ENCODE peak calls at places on chromosomes 12 and 14, in eight cellular contexts. One of them, this sample, is unnamed.

GRCh38 chr12:13000616-13000934 is 510 bp upstream of the HEBP1 start:
- DNase-seq in astrocyte of the spinal cord: no peak
- DNase-seq in A673: no peak
- DNase-seq in AG09319: no peak
- DNase-seq in nephron progenitor cell: no peak
- DNase-seq in cardiac muscle cell: no peak
- DNase-seq in mucosa of descending colon: no peak
- DNase-seq in hepatocyte: no peak
- DNase-seq in this sample: no peak

GRCh38 chr14:37623552-37623951 is 28.1 kb downstream of the TTC6 start:
- DNase-seq in AG09319: peak
- DNase-seq in nephron progenitor cell: no peak
- DNase-seq in astrocyte of the spinal cord: peak
- DNase-seq in cardiac muscle cell: peak
- DNase-seq in hepatocyte: peak
- DNase-seq in mucosa of descending colon: no peak
- DNase-seq in A673: peak
- DNase-seq in this sample: no peak

GRCh38 chr14:20434701-20435453 is 1.1 kb downstream of the KLHL33 start:
- DNase-seq in hepatocyte: no peak
- DNase-seq in nephron progenitor cell: no peak
- DNase-seq in mucosa of descending colon: no peak
- DNase-seq in cardiac muscle cell: peak
- DNase-seq in astrocyte of the spinal cord: peak
- DNase-seq in A673: no peak
- DNase-seq in AG09319: no peak
- DNase-seq in this sample: peak

GRCh38 chr12:48601013-48601756 is 31.3 kb upstream of the LALBA start:
- DNase-seq in cardiac muscle cell: peak
- DNase-seq in nephron progenitor cell: no peak
- DNase-seq in A673: peak
- DNase-seq in hepatocyte: peak
- DNase-seq in astrocyte of the spinal cord: no peak
- DNase-seq in mucosa of descending colon: no peak
- DNase-seq in AG09319: no peak
- DNase-seq in this sample: no peak

GRCh38 chr12:13864081-13864673 is 117.2 kb downstream of the GRIN2B start:
- DNase-seq in nephron progenitor cell: peak
- DNase-seq in A673: peak
- DNase-seq in astrocyte of the spinal cord: peak
- DNase-seq in AG09319: peak
- DNase-seq in mucosa of descending colon: peak
- DNase-seq in cardiac muscle cell: peak
- DNase-seq in hepatocyte: peak
- DNase-seq in this sample: peak

GRCh38 chr12:43336962-43337555 is 214.9 kb downstream of the ADAMTS20 start:
- DNase-seq in nephron progenitor cell: no peak
- DNase-seq in cardiac muscle cell: peak
- DNase-seq in hepatocyte: peak
- DNase-seq in mucosa of descending colon: no peak
- DNase-seq in A673: peak
- DNase-seq in AG09319: no peak
- DNase-seq in astrocyte of the spinal cord: peak
- DNase-seq in this sample: no peak

GRCh38 chr14:88503754-88504406 is 50.9 kb downstream of the PTPN21 start:
- DNase-seq in cardiac muscle cell: no peak
- DNase-seq in nephron progenitor cell: no peak
- DNase-seq in AG09319: no peak
- DNase-seq in hepatocyte: no peak
- DNase-seq in A673: no peak
- DNase-seq in astrocyte of the spinal cord: no peak
- DNase-seq in mucosa of descending colon: no peak
- DNase-seq in this sample: no peak

GRCh38 chr12:53591301-53592206 is 34.6 kb downstream of the ATF7 start:
- DNase-seq in AG09319: no peak
- DNase-seq in cardiac muscle cell: no peak
- DNase-seq in hepatocyte: no peak
- DNase-seq in mucosa of descending colon: no peak
- DNase-seq in astrocyte of the spinal cord: peak
- DNase-seq in nephron progenitor cell: no peak
- DNase-seq in A673: no peak
- DNase-seq in this sample: no peak

GRCh38 chr14:46472261-46472660 is 179.3 kb downstream of the RPL10L start:
- DNase-seq in hepatocyte: no peak
- DNase-seq in nephron progenitor cell: no peak
- DNase-seq in A673: no peak
- DNase-seq in mucosa of descending colon: no peak
- DNase-seq in astrocyte of the spinal cord: no peak
- DNase-seq in cardiac muscle cell: no peak
- DNase-seq in AG09319: no peak
- DNase-seq in this sample: no peak

GRCh38 chr14:61466249-61466904 is 145.0 kb downstream of the PRKCH start:
- DNase-seq in cardiac muscle cell: peak
- DNase-seq in AG09319: no peak
- DNase-seq in A673: no peak
- DNase-seq in hepatocyte: peak
- DNase-seq in nephron progenitor cell: peak
- DNase-seq in mucosa of descending colon: no peak
- DNase-seq in astrocyte of the spinal cord: peak
- DNase-seq in this sample: no peak

GRCh38 chr12:20248646-20249045 is 119.7 kb upstream of the PDE3A start:
- DNase-seq in nephron progenitor cell: no peak
- DNase-seq in astrocyte of the spinal cord: no peak
- DNase-seq in cardiac muscle cell: no peak
- DNase-seq in AG09319: no peak
- DNase-seq in mucosa of descending colon: no peak
- DNase-seq in hepatocyte: no peak
- DNase-seq in A673: no peak
- DNase-seq in this sample: no peak

GRCh38 chr12:63905523-63905922 is 61.0 kb downstream of the SRGAP1 start:
- DNase-seq in nephron progenitor cell: no peak
- DNase-seq in A673: peak
- DNase-seq in AG09319: no peak
- DNase-seq in hepatocyte: no peak
- DNase-seq in astrocyte of the spinal cord: no peak
- DNase-seq in cardiac muscle cell: no peak
- DNase-seq in mucosa of descending colon: no peak
- DNase-seq in this sample: no peak

GRCh38 chr14:63011609-63012008 is 33.6 kb downstream of the KCNH5 start:
- DNase-seq in astrocyte of the spinal cord: no peak
- DNase-seq in AG09319: no peak
- DNase-seq in cardiac muscle cell: no peak
- DNase-seq in mucosa of descending colon: no peak
- DNase-seq in nephron progenitor cell: no peak
- DNase-seq in A673: peak
- DNase-seq in hepatocyte: peak
- DNase-seq in this sample: no peak

GRCh38 chr12:14167005-14167628 is 185.7 kb upstream of the GRIN2B start:
- DNase-seq in nephron progenitor cell: peak
- DNase-seq in cardiac muscle cell: peak
- DNase-seq in AG09319: no peak
- DNase-seq in mucosa of descending colon: no peak
- DNase-seq in astrocyte of the spinal cord: peak
- DNase-seq in hepatocyte: peak
- DNase-seq in A673: peak
- DNase-seq in this sample: peak

GRCh38 chr12:93571854-93572711 is at the start of gene SOCS2:
- DNase-seq in mucosa of descending colon: peak
- DNase-seq in cardiac muscle cell: peak
- DNase-seq in astrocyte of the spinal cord: no peak
- DNase-seq in hepatocyte: peak
- DNase-seq in AG09319: no peak
- DNase-seq in A673: no peak
- DNase-seq in nephron progenitor cell: peak
- DNase-seq in this sample: peak

GRCh38 chr12:67925077-67925476 is 64.2 kb upstream of the IFNG-AS1 start:
- DNase-seq in nephron progenitor cell: no peak
- DNase-seq in cardiac muscle cell: no peak
- DNase-seq in AG09319: no peak
- DNase-seq in mucosa of descending colon: no peak
- DNase-seq in astrocyte of the spinal cord: no peak
- DNase-seq in A673: no peak
- DNase-seq in hepatocyte: no peak
- DNase-seq in this sample: no peak

DNA sequence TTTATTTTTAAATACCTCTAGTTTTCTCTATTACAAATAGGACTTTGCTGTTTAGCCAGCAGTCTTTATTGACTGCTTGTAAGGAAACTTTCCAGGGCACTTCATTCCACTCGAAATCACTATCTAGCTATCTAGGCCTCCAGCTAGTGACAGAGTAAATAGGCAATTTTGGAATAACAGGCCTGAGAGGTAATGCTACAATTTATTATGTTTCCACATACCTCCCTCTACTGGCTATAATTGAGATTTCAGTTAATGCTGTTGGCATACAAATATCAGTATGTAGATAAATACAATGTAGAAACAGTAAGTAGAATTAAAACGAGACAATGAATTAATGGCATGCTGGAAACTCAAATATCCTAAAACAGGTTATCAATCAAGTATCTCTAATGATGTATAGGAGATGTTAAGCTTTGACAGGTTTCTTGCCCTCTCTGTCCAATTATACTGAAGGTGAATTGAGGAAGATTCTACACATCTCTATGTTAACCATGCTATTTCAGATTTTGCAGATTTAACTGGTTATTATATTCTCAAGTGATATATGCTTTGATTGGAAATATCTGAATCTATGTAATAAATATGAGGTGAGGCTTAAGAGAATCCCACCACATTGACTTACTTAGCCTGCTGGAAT is 7.2 kb downstream of the DTD2 start:
- DNase-seq in nephron progenitor cell: no peak
- DNase-seq in AG09319: no peak
- DNase-seq in mucosa of descending colon: no peak
- DNase-seq in hepatocyte: peak
- DNase-seq in A673: peak
- DNase-seq in cardiac muscle cell: peak
- DNase-seq in astrocyte of the spinal cord: peak
- DNase-seq in this sample: no peak
- TF ChIP-seq CTCF in nephron progenitor cell: peak
- TF ChIP-seq CTCF in AG09319: peak
- TF ChIP-seq CTCF in mucosa of descending colon: no peak
- TF ChIP-seq CTCF in hepatocyte: peak
- TF ChIP-seq CTCF in A673: peak
- TF ChIP-seq CTCF in cardiac muscle cell: peak
- TF ChIP-seq CTCF in astrocyte of the spinal cord: peak
- TF ChIP-seq CTCF in this sample: peak

GRCh38 chr12:121403721-121404120 is 3.8 kb downstream of the RNF34 start:
- DNase-seq in mucosa of descending colon: no peak
- DNase-seq in astrocyte of the spinal cord: no peak
- DNase-seq in nephron progenitor cell: no peak
- DNase-seq in hepatocyte: no peak
- DNase-seq in A673: no peak
- DNase-seq in cardiac muscle cell: no peak
- DNase-seq in AG09319: no peak
- DNase-seq in this sample: no peak

GRCh38 chr12:121397521-121397920 is 2.4 kb upstream of the RNF34 start:
- DNase-seq in nephron progenitor cell: no peak
- DNase-seq in cardiac muscle cell: no peak
- DNase-seq in astrocyte of the spinal cord: no peak
- DNase-seq in A673: no peak
- DNase-seq in AG09319: no peak
- DNase-seq in mucosa of descending colon: no peak
- DNase-seq in hepatocyte: no peak
- DNase-seq in this sample: no peak

GRCh38 chr12:121399391-121400331 is at the start of gene RNF34:
- DNase-seq in mucosa of descending colon: peak
- DNase-seq in nephron progenitor cell: peak
- DNase-seq in A673: peak
- DNase-seq in AG09319: peak
- DNase-seq in cardiac muscle cell: peak
- DNase-seq in astrocyte of the spinal cord: peak
- DNase-seq in hepatocyte: peak
- DNase-seq in this sample: peak

GRCh38 chr12:121404734-121405133 is 4.8 kb downstream of the RNF34 start:
- DNase-seq in mucosa of descending colon: no peak
- DNase-seq in hepatocyte: peak
- DNase-seq in astrocyte of the spinal cord: no peak
- DNase-seq in AG09319: no peak
- DNase-seq in A673: peak
- DNase-seq in nephron progenitor cell: no peak
- DNase-seq in cardiac muscle cell: peak
- DNase-seq in this sample: no peak

DNA sequence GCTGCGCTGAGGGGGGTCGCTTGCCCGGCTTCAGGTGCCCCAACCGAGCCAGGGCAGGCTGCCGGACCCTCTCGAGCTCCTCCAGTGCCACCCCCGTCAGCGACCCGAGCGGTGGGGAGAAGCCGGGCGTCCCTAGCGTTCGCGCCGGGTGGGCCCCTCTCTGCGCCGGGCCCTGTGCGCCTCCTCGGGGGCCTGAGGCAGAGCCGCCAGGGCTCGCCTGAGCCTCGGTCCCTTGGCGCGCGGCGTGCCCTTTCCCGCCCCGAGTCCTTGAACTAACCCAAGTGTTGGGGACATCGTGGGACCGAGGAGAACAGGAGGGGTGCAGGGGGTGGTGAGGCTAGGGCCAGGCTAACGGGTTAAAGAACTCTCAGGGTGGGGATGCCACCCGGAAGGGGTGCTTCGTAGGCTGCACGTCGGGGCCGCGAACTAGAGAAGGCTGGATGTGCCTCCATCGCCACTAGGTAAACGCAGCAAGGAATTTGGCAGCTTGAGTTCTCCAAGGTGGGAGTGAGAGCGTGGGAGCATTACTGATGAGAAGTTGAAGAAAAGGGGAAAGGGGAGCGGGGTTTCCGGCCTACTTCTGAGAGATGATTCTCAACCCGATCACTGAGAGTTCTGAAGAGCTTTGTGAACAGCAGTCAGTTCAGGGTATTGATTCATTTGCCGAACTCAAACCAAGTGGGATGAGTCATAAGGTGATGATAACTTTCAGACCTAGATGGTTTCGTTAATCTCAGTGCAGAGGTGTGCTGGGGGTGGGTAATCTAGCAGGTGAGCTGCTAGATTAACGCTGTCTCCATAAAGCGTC is 618 bp downstream of the RNF34 start:
- DNase-seq in hepatocyte: peak
- DNase-seq in cardiac muscle cell: peak
- DNase-seq in astrocyte of the spinal cord: peak
- DNase-seq in nephron progenitor cell: peak
- DNase-seq in A673: peak
- DNase-seq in AG09319: no peak
- DNase-seq in mucosa of descending colon: peak
- DNase-seq in this sample: peak
- TF ChIP-seq CTCF in hepatocyte: no peak
- TF ChIP-seq CTCF in cardiac muscle cell: no peak
- TF ChIP-seq CTCF in astrocyte of the spinal cord: no peak
- TF ChIP-seq CTCF in nephron progenitor cell: no peak
- TF ChIP-seq CTCF in A673: no peak
- TF ChIP-seq CTCF in AG09319: no peak
- TF ChIP-seq CTCF in mucosa of descending colon: no peak
- TF ChIP-seq CTCF in this sample: no peak

GRCh38 chr14:104786091-104786586 is 9.4 kb downstream of the AKT1 start:
- DNase-seq in A673: no peak
- DNase-seq in mucosa of descending colon: no peak
- DNase-seq in astrocyte of the spinal cord: no peak
- DNase-seq in cardiac muscle cell: no peak
- DNase-seq in nephron progenitor cell: no peak
- DNase-seq in AG09319: no peak
- DNase-seq in hepatocyte: no peak
- DNase-seq in this sample: peak
- TF ChIP-seq CTCF in A673: no peak
- TF ChIP-seq CTCF in mucosa of descending colon: no peak
- TF ChIP-seq CTCF in astrocyte of the spinal cord: no peak
- TF ChIP-seq CTCF in cardiac muscle cell: no peak
- TF ChIP-seq CTCF in nephron progenitor cell: no peak
- TF ChIP-seq CTCF in AG09319: no peak
- TF ChIP-seq CTCF in hepatocyte: no peak
- TF ChIP-seq CTCF in this sample: no peak

GRCh38 chr12:104288635-104289258 is 14.8 kb upstream of the EID3 start:
- DNase-seq in astrocyte of the spinal cord: peak
- DNase-seq in cardiac muscle cell: peak
- DNase-seq in mucosa of descending colon: peak
- DNase-seq in hepatocyte: peak
- DNase-seq in A673: peak
- DNase-seq in AG09319: peak
- DNase-seq in nephron progenitor cell: peak
- DNase-seq in this sample: peak
- TF ChIP-seq CTCF in astrocyte of the spinal cord: peak
- TF ChIP-seq CTCF in cardiac muscle cell: peak
- TF ChIP-seq CTCF in mucosa of descending colon: no peak
- TF ChIP-seq CTCF in hepatocyte: no peak
- TF ChIP-seq CTCF in A673: no peak
- TF ChIP-seq CTCF in AG09319: no peak
- TF ChIP-seq CTCF in nephron progenitor cell: no peak
- TF ChIP-seq CTCF in this sample: no peak